ENCODE peak calls at places on chromosomes 5 and 9, in eight cellular contexts. W, A, U, P, Q, F, C and I are unnamed samples.
A peak's percentile ranks its signal among the peaks of the same experiment; 100 is the strongest.

GRCh38 chr5:139394123-139394653 is 716 bp downstream of the PROB1 start:
- DNase-seq in W (no peak), A (peak; percentile 80), U (no peak), P (no peak), Q (no peak), F (no peak), C (no peak), I (no peak)

GRCh38 chr9:10843151-10843550 is 230.3 kb upstream of the PTPRD start:
- DNase-seq in W (no peak), A (no peak), U (no peak), P (no peak), Q (no peak), F (no peak), C (no peak), I (no peak)

GRCh38 chr5:93006915-93007314 is 574.1 kb downstream of the NR2F1-AS1 start:
- DNase-seq in W (no peak), A (no peak), U (no peak), P (no peak), Q (no peak), F (no peak), C (no peak), I (no peak)

GRCh38 chr9:4741365-4742031 is 496 bp upstream of the AK3 start:
- DNase-seq in W (no peak), A (no peak), U (no peak), P (no peak), Q (no peak), F (no peak), C (peak; percentile 43), I (peak; percentile 37)

GRCh38 chr9:84278131-84278530 is 62.4 kb downstream of the SLC28A3 start:
- DNase-seq in W (no peak), A (no peak), U (no peak), P (no peak), Q (peak; percentile 27), F (peak; percentile 69), C (peak; percentile 6), I (no peak)

GRCh38 chr5:56309262-56309826 is 76.2 kb upstream of the ANKRD55 start:
- DNase-seq in W (no peak), A (no peak), U (no peak), P (no peak), Q (no peak), F (no peak), C (no peak), I (no peak)

GRCh38 chr5:127959152-127959764 is 124.3 kb upstream of the SLC12A2 start:
- DNase-seq in W (peak; percentile 69), A (no peak), U (peak; percentile 27), P (no peak), Q (peak; percentile 88), F (peak; percentile 83), C (peak; percentile 88), I (peak; percentile 96)

GRCh38 chr5:151267481-151268275 is 14.7 kb downstream of the GM2A start:
- DNase-seq in W (no peak), A (no peak), U (no peak), P (no peak), Q (no peak), F (no peak), C (no peak), I (no peak)

GRCh38 chr9:119289740-119290139 is 79.5 kb downstream of the BRINP1 start:
- DNase-seq in W (no peak), A (peak; percentile 55), U (peak; percentile 11), P (no peak), Q (peak; percentile 32), F (peak; percentile 51), C (peak; percentile 48), I (peak; percentile 81)

GRCh38 chr9:35948901-35949318 is 9.0 kb downstream of the OR2S2 start:
- DNase-seq in W (no peak), A (no peak), U (no peak), P (no peak), Q (no peak), F (no peak), C (peak; percentile 78), I (peak; percentile 66)

GRCh38 chr9:17900604-17901003 is 321.7 kb downstream of the SH3GL2 start:
- DNase-seq in W (no peak), A (no peak), U (no peak), P (no peak), Q (no peak), F (no peak), C (no peak), I (no peak)

GRCh38 chr5:66609615-66610014 is 13.4 kb downstream of the MAST4 start:
- DNase-seq in W (no peak), A (no peak), U (no peak), P (no peak), Q (no peak), F (no peak), C (no peak), I (no peak)

GRCh38 chr9:104923289-104923688 is 4.7 kb downstream of the ABCA1 start:
- DNase-seq in W (no peak), A (no peak), U (no peak), P (no peak), Q (no peak), F (no peak), C (no peak), I (no peak)

GRCh38 chr5:172688735-172689572 is 47.9 kb downstream of the NEURL1B start:
- DNase-seq in W (no peak), A (peak; percentile 75), U (no peak), P (no peak), Q (no peak), F (no peak), C (no peak), I (peak; percentile 85)

GRCh38 chr5:139204196-139204595 is 6.0 kb upstream of the SIL1 start:
- DNase-seq in W (no peak), A (no peak), U (no peak), P (no peak), Q (no peak), F (no peak), C (peak; percentile 63), I (no peak)

GRCh38 chr5:143311428-143311827 is 92.1 kb downstream of the NR3C1 start:
- DNase-seq in W (peak; percentile 90), A (no peak), U (no peak), P (no peak), Q (peak; percentile 33), F (no peak), C (no peak), I (no peak)

GRCh38 chr9:33287087-33287490 is 3.2 kb upstream of the NFX1 start:
- DNase-seq in W (no peak), A (peak; percentile 71), U (peak; percentile 58), P (no peak), Q (peak; percentile 68), F (peak; percentile 47), C (peak; percentile 66), I (peak; percentile 74)

GRCh38 chr9:128818839-128819715 is 777 bp downstream of the ENDOG start:
- DNase-seq in W (peak; percentile 1), A (peak; percentile 71), U (no peak), P (peak; percentile 36), Q (no peak), F (no peak), C (peak; percentile 41), I (peak; percentile 38)

GRCh38 chr9:92159058-92159457 is 43.8 kb upstream of the SPTLC1 start:
- DNase-seq in W (no peak), A (no peak), U (no peak), P (no peak), Q (no peak), F (no peak), C (no peak), I (no peak)

GRCh38 chr5:16618138-16618897 is 1.5 kb upstream of the RETREG1 start:
- DNase-seq in W (no peak), A (no peak), U (peak; percentile 40), P (no peak), Q (no peak), F (no peak), C (peak; percentile 63), I (no peak)

GRCh38 chr5:61519728-61520277 is 187.7 kb downstream of the ZSWIM6 start:
- DNase-seq in W (no peak), A (no peak), U (no peak), P (no peak), Q (no peak), F (no peak), C (no peak), I (no peak)

GRCh38 chr5:76583163-76584047 is 39.8 kb downstream of the F2RL2 start:
- DNase-seq in W (no peak), A (no peak), U (no peak), P (no peak), Q (peak; percentile 11), F (no peak), C (no peak), I (peak; percentile 38)

GRCh38 chr5:1242733-1243486 is 17.7 kb downstream of the SLC6A18 start:
- DNase-seq in W (no peak), A (no peak), U (no peak), P (no peak), Q (no peak), F (no peak), C (no peak), I (no peak)

GRCh38 chr5:73160239-73160671 is 12.7 kb upstream of the TMEM174 start:
- DNase-seq in W (no peak), A (no peak), U (no peak), P (no peak), Q (peak; percentile 13), F (peak; percentile 18), C (peak; percentile 26), I (no peak)

GRCh38 chr9:115922441-115922840 is 231.2 kb upstream of the PAPPA start:
- DNase-seq in W (no peak), A (no peak), U (no peak), P (no peak), Q (no peak), F (no peak), C (no peak), I (no peak)

GRCh38 chr5:169152946-169153345 is 148.0 kb downstream of the SLIT3 start:
- DNase-seq in W (no peak), A (no peak), U (no peak), P (no peak), Q (no peak), F (no peak), C (no peak), I (no peak)

GRCh38 chr5:11075010-11075860 is 314.2 kb upstream of the DAP start:
- DNase-seq in W (no peak), A (no peak), U (no peak), P (peak; percentile 11), Q (no peak), F (no peak), C (no peak), I (no peak)

GRCh38 chr9:4235951-4236804 is 63.7 kb downstream of the GLIS3 start:
- DNase-seq in W (peak; percentile 68), A (peak; percentile 37), U (no peak), P (no peak), Q (peak; percentile 84), F (peak; percentile 78), C (peak; percentile 34), I (peak; percentile 83)

GRCh38 chr5:142181547-142182191 is 73.1 kb downstream of the NDFIP1 start:
- DNase-seq in W (no peak), A (no peak), U (no peak), P (no peak), Q (no peak), F (no peak), C (no peak), I (no peak)

GRCh38 chr5:34022131-34022705 is 14.4 kb upstream of the AMACR start:
- DNase-seq in W (no peak), A (peak; percentile 33), U (no peak), P (no peak), Q (peak; percentile 10), F (no peak), C (no peak), I (no peak)

GRCh38 chr5:7321724-7322123 is 74.2 kb upstream of the ADCY2 start:
- DNase-seq in W (no peak), A (no peak), U (no peak), P (no peak), Q (peak; percentile 86), F (peak; percentile 88), C (peak; percentile 79), I (no peak)

GRCh38 chr5:106956901-106957300 is 713.8 kb downstream of the EFNA5 start:
- DNase-seq in W (no peak), A (no peak), U (no peak), P (no peak), Q (no peak), F (no peak), C (no peak), I (no peak)